ENCODE peak calls at places on chromosomes 1 and 21, in six cellular contexts. Z is IMR-90, M is mesendoderm, F is H9, L is trophoblast cell, Y is mesenchymal stem cell. T is an unnamed sample.

GRCh38 chr1:114079596-114080190 is 74.0 kb downstream of the SYT6 start:
- DNase-seq in F (no peak), M (no peak), L (no peak), Y (no peak), Z (no peak), T (no peak)

GRCh38 chr1:200590001-200590400 is 30.6 kb downstream of the KIF14 start:
- DNase-seq in Z (no peak), L (no peak), Y (no peak), M (no peak), F (no peak), T (no peak)

GRCh38 chr1:246281639-246282038 is 225.4 kb downstream of the SMYD3 start:
- DNase-seq in M (no peak), L (no peak), Z (no peak), Y (no peak), F (no peak), T (no peak)

GRCh38 chr1:54380285-54380882 is 25.8 kb downstream of the SSBP3 start:
- DNase-seq in Z (no peak), M (no peak), F (no peak), L (no peak), Y (no peak), T (no peak)

GRCh38 chr1:33790577-33790976 is 73.3 kb upstream of the HMGB4 start:
- DNase-seq in Y (no peak), F (no peak), M (no peak), Z (no peak), L (no peak), T (no peak)

GRCh38 chr1:64251971-64252370 is 48.5 kb downstream of the UBE2U start:
- DNase-seq in L (no peak), Z (no peak), Y (no peak), F (peak), M (peak), T (no peak)

GRCh38 chr1:230501845-230502244 is 75.7 kb upstream of the PGBD5 start:
- DNase-seq in F (no peak), Z (no peak), Y (no peak), L (no peak), M (no peak), T (no peak)

GRCh38 chr1:71046891-71047634 is 553 bp downstream of the PTGER3 start:
- DNase-seq in M (peak), F (peak), Y (no peak), Z (no peak), L (peak), T (no peak)

GRCh38 chr1:37471345-37472231 is 2.8 kb upstream of the ZC3H12A start:
- DNase-seq in F (peak), Y (peak), M (peak), Z (peak), L (peak), T (no peak)

GRCh38 chr1:19421365-19421764 is 64.0 kb downstream of the CAPZB start:
- DNase-seq in Y (no peak), F (no peak), M (no peak), Z (no peak), L (no peak), T (no peak)

GRCh38 chr1:39901486-39902120 is at the start of gene MYCL:
- DNase-seq in L (peak), Z (peak), Y (peak), M (peak), F (peak), T (peak)

GRCh38 chr1:93989601-93990000 is 80.4 kb upstream of the GCLM start:
- DNase-seq in Y (no peak), F (no peak), L (no peak), Z (no peak), M (no peak), T (no peak)

GRCh38 chr1:27593341-27594326 is 10.3 kb downstream of the AHDC1 start:
- DNase-seq in F (no peak), Z (no peak), M (no peak), Y (no peak), L (no peak), T (no peak)

GRCh38 chr1:200967693-200968468 is 55.6 kb downstream of the KIF21B start:
- DNase-seq in F (no peak), L (no peak), M (no peak), Y (no peak), Z (no peak), T (no peak)

GRCh38 chr1:2328676-2329455 is 62.5 kb downstream of the MORN1 start:
- DNase-seq in M (no peak), F (no peak), Y (no peak), L (no peak), Z (no peak), T (no peak)

GRCh38 chr1:236151739-236152424 is 9.5 kb downstream of the GPR137B start:
- DNase-seq in M (no peak), F (no peak), Z (no peak), Y (no peak), L (no peak), T (no peak)

GRCh38 chr1:206002833-206003532 is at the start of gene RAB7B:
- DNase-seq in Y (peak), L (peak), M (no peak), Z (peak), F (peak), T (no peak)
- H3K23ac ChIP-seq in Y (peak), L (peak), M (no peak), Z (peak), F (no peak), T (peak)

GRCh38 chr1:212858055-212858460 is at the start of gene FLVCR1:
- DNase-seq in Y (peak), Z (peak), F (peak), M (peak), L (peak), T (peak)
- H3K23ac ChIP-seq in Y (peak), Z (peak), F (no peak), M (peak), L (no peak), T (peak)

DNA sequence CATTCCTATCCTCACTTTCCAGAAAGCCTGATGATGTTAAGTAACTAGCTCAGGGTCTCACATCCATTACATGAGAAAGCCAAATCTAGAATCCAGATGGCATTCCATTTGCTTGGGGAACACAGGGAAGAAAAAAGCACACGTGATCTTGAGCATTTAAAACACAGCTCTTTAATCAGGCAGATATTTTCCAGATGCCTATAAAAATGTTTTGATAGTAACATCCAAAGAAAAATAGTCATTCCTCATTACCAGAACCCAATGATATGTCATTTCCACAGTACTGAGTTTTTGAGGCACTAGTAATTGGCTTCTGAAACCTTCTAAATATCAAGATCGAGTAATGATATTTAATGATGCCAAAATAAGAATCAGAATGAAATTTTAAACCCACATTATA is 291.8 kb downstream of the DSCAM start:
- DNase-seq in Y (no peak), M (no peak), Z (no peak), L (no peak), F (no peak), T (no peak)
- H3K23ac ChIP-seq in Y (no peak), M (no peak), Z (no peak), L (no peak), F (no peak), T (no peak)

GRCh38 chr21:45635271-45636151 is 8.0 kb upstream of the PCBP3 start:
- DNase-seq in M (no peak), F (no peak), Z (no peak), Y (no peak), L (no peak), T (no peak)
- H3K23ac ChIP-seq in M (no peak), F (no peak), Z (no peak), Y (no peak), L (peak), T (peak)

DNA sequence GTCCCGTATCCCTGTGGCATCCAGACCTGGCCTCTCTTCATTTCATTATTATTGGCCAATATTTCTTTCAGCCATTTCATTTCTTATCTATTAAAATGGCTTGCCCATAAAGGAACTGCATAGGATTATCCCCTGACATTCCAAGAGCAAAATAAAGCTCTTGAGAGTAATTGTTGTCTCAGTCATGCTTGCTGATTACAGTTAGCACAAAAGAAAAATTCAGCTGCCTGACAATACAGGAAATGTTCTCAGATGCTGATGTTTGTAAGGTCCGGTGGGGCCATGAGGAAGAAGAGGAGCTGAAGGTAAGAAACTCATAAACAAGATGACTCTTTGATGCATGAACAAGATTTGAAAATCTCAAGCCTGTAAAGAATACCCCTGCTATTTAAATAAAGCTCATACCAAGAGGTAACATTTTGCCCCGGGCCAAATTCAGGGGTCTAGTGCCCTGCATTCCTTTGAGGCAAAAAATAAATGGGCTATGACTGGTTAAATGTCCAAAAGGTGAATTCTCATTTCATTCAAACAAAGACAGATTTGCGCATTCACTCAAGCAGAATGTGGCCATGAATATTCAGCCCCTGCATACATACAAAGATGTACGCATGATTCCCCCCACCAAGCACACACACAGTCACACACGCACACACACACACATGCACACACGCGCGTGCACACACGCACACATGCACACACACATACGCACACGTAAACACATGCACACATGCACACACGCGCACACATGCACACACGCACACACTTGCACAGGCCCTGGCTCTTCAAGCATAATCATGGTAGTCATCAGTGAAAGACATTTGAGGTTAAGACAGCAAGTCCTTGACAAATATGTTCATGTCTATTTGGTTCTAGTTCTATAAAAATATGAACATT is 44.8 kb downstream of the KCNJ15 start:
- DNase-seq in Z (no peak), Y (no peak), M (peak), F (no peak), L (no peak), T (no peak)
- H3K23ac ChIP-seq in Z (no peak), Y (peak), M (no peak), F (no peak), L (no peak), T (peak)

GRCh38 chr1:9061949-9062555 is 7.4 kb downstream of the SLC2A5 start:
- DNase-seq in L (no peak), Z (no peak), F (no peak), M (no peak), Y (no peak), T (no peak)

GRCh38 chr1:9061252-9061948 is 8.0 kb downstream of the SLC2A5 start:
- DNase-seq in L (no peak), Z (no peak), Y (no peak), M (no peak), F (no peak), T (no peak)

GRCh38 chr1:9058465-9058864 is 11.0 kb downstream of the SLC2A5 start:
- DNase-seq in L (peak), Y (peak), Z (peak), F (no peak), M (peak), T (no peak)

GRCh38 chr1:9057851-9058250 is 11.6 kb downstream of the SLC2A5 start:
- DNase-seq in Y (no peak), L (no peak), M (no peak), F (no peak), Z (no peak), T (no peak)

GRCh38 chr1:9059944-9060744 is 9.3 kb downstream of the SLC2A5 start:
- DNase-seq in Y (no peak), M (no peak), Z (no peak), L (no peak), F (no peak), T (no peak)
- H3K23ac ChIP-seq in Y (no peak), M (no peak), Z (no peak), L (peak), F (no peak), T (no peak)

GRCh38 chr1:184214128-184214527 is 162.6 kb downstream of the TSEN15 start:
- DNase-seq in F (no peak), Y (no peak), L (no peak), M (no peak), Z (no peak), T (no peak)
- H3K23ac ChIP-seq in F (no peak), Y (no peak), L (no peak), M (no peak), Z (no peak), T (no peak)

DNA sequence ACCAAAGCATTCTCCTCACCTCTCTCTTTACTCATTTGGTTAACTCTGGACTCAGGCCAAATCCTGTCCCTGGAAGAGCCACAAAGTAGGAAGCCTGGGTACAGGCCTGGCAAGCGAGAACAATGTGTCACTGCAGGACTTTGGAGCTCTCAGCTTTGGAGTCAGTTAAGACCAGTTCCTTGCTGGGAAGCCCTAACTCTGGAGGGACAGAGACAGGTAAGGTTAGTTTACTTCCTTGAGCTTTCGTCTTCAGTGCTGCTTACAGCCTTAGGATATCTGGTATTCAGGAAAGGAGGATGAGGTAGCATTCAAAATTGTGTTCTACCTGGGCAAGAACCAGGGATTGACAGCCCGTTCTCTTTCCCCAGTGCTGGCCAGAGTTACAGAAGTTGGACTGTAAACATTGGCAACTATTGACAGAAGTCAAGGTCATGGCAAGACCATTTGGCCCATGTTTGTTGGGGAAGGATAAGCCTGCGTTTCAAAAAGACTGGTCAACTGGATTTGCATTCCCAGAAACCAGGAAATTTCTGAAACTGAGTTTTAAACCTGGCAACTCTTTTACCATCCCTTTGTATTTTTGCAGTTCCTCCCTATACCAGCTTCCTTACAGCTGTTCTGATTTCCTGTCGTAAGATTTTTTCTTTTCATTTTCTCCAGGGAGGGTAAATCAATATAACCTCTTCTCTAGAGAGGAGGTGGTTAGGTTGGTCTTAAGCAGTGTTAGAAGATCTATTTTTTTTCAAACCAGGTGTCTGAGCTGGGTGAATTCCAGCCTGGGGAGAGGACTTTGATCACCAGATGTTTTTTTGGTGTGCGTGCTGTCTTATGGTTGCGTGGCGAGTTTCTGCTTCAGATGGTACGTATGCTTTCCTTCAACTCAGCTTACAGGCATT is at the start of gene C4BPB:
- DNase-seq in F (no peak), Y (no peak), M (peak), L (no peak), Z (no peak), T (no peak)
- H3K23ac ChIP-seq in F (no peak), Y (no peak), M (no peak), L (no peak), Z (no peak), T (no peak)

GRCh38 chr1:162172733-162173132 is 103.2 kb downstream of the NOS1AP start:
- DNase-seq in Z (no peak), Y (no peak), M (no peak), L (no peak), F (no peak), T (no peak)
- H3K23ac ChIP-seq in Z (no peak), Y (no peak), M (no peak), L (no peak), F (no peak), T (no peak)

T was measured in neuronal stem cell.